ENCODE peak calls at places on chromosomes 6 and 20, in nine cellular contexts. J is PC-3, E is hepatocyte, S is GM23248, D is neural progenitor cell, M is HCT116, G is OCI-LY7, Y is SK-N-SH, X is MM.1S. T is an unnamed sample.

GRCh38 chr6:10962673-10963072 is 75.8 kb downstream of the SYCP2L start:
- DNase-seq in J (peak; percentile 58), E (peak; percentile 41), S (peak; percentile 87), D (no peak), M (no peak), G (no peak), Y (peak; percentile 23), X (peak; percentile 41), T (no peak)

GRCh38 chr20:40111282-40111681 is 577.8 kb downstream of the MAFB start:
- DNase-seq in J (no peak), E (no peak), S (no peak), D (no peak), M (no peak), G (no peak), Y (no peak), X (no peak), T (no peak)

GRCh38 chr6:116200619-116201249 is 53.1 kb downstream of the TSPYL4 start:
- DNase-seq in J (no peak), E (no peak), S (no peak), D (no peak), M (no peak), G (no peak), Y (no peak), X (no peak), T (no peak)

GRCh38 chr6:31882344-31882743 is 3.5 kb upstream of the SLC44A4 start:
- DNase-seq in J (no peak), E (no peak), S (peak; percentile 46), D (no peak), M (no peak), G (no peak), Y (no peak), X (no peak), T (no peak)

GRCh38 chr6:156719395-156719719 is 57.8 kb upstream of the ARID1B start:
- DNase-seq in J (no peak), E (peak; percentile 25), S (no peak), D (no peak), M (no peak), G (no peak), Y (no peak), X (no peak), T (no peak)

GRCh38 chr6:156943167-156943566 is 166.0 kb downstream of the ARID1B start:
- DNase-seq in J (no peak), E (no peak), S (peak; percentile 74), D (no peak), M (no peak), G (no peak), Y (no peak), X (no peak), T (no peak)

GRCh38 chr20:48722737-48723191 is 105.0 kb downstream of the PREX1 start:
- DNase-seq in J (peak; percentile 51), E (peak; percentile 32), S (peak; percentile 88), D (no peak), M (no peak), G (peak; percentile 18), Y (no peak), X (no peak), T (peak; percentile 18)

GRCh38 chr6:87806635-87807034 is 104.6 kb upstream of the AKIRIN2 start:
- DNase-seq in J (peak; percentile 25), E (no peak), S (no peak), D (no peak), M (no peak), G (no peak), Y (peak; percentile 43), X (no peak), T (no peak)

GRCh38 chr20:39716796-39717341 is 754.7 kb downstream of the DHX35 start:
- DNase-seq in J (no peak), E (no peak), S (peak; percentile 53), D (no peak), M (no peak), G (no peak), Y (no peak), X (no peak), T (no peak)

GRCh38 chr6:126650931-126651330 is 311.0 kb downstream of the CENPW start:
- DNase-seq in J (no peak), E (no peak), S (peak; percentile 44), D (no peak), M (no peak), G (no peak), Y (no peak), X (no peak), T (no peak)

GRCh38 chr6:86500035-86500434 is 437.3 kb upstream of the HTR1E start:
- DNase-seq in J (no peak), E (peak; percentile 31), S (no peak), D (no peak), M (no peak), G (no peak), Y (no peak), X (no peak), T (no peak)

GRCh38 chr20:53889411-53890148 is 180.8 kb downstream of the BCAS1 start:
- DNase-seq in J (no peak), E (no peak), S (no peak), D (no peak), M (no peak), G (no peak), Y (no peak), X (no peak), T (no peak)

GRCh38 chr6:40799296-40800020 is 212.3 kb upstream of the LRFN2 start:
- DNase-seq in J (no peak), E (no peak), S (no peak), D (no peak), M (no peak), G (no peak), Y (no peak), X (no peak), T (no peak)

GRCh38 chr20:17471606-17472187 is 59.5 kb downstream of the BFSP1 start:
- DNase-seq in J (no peak), E (no peak), S (no peak), D (no peak), M (no peak), G (no peak), Y (no peak), X (no peak), T (no peak)

GRCh38 chr6:63523630-63524029 is 48.6 kb upstream of the LOC128125822 start:
- DNase-seq in J (no peak), E (no peak), S (no peak), D (no peak), M (no peak), G (no peak), Y (no peak), X (no peak), T (no peak)

GRCh38 chr20:37225146-37225545 is 36.5 kb downstream of the GHRH start:
- DNase-seq in J (no peak), E (no peak), S (no peak), D (no peak), M (no peak), G (no peak), Y (no peak), X (no peak), T (no peak)

GRCh38 chr20:9945406-9945805 is 89.4 kb upstream of the ANKEF1 start:
- DNase-seq in J (peak; percentile 86), E (no peak), S (peak; percentile 32), D (peak; percentile 9), M (peak; percentile 57), G (no peak), Y (no peak), X (no peak), T (no peak)

GRCh38 chr6:168690271-168690670 is 249.3 kb downstream of the SMOC2 start:
- DNase-seq in J (no peak), E (no peak), S (no peak), D (no peak), M (no peak), G (no peak), Y (no peak), X (no peak), T (no peak)
- TF ChIP-seq EZH2phosphoT487 in J (no peak), E (no peak), S (no peak), D (no peak), M (no peak), G (no peak), Y (no peak), X (no peak), T (no peak)

DNA sequence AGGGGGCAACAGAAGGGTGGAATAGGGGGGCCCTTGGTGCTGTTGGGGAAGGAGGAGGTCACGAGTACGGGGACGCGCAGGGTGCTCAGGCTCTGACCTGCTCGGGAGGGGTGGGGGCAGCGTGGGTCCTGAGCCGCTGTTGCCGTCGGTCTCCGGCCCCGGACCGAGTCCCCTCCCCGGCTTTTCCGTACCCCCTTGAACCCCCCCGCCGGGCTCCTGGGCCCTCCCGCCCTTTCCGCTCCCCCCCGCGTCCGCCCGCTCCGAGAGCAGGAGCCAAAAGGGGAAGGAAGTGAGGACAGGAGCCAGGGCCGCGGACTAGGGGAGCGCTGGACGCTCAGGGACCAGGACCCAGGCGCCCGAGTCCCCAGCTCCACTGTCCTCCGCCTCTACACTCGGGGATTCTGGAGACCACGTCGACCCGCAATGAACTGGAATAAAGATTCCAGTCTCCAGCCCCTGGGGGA is at the start of gene RGL2:
- DNase-seq in J (peak; percentile 47), E (peak; percentile 77), S (peak; percentile 79), D (peak; percentile 60), M (no peak), G (peak; percentile 79), Y (peak; percentile 78), X (peak; percentile 67), T (peak; percentile 52)
- TF ChIP-seq EZH2phosphoT487 in J (no peak), E (no peak), S (no peak), D (no peak), M (no peak), G (no peak), Y (no peak), X (no peak), T (no peak)

DNA sequence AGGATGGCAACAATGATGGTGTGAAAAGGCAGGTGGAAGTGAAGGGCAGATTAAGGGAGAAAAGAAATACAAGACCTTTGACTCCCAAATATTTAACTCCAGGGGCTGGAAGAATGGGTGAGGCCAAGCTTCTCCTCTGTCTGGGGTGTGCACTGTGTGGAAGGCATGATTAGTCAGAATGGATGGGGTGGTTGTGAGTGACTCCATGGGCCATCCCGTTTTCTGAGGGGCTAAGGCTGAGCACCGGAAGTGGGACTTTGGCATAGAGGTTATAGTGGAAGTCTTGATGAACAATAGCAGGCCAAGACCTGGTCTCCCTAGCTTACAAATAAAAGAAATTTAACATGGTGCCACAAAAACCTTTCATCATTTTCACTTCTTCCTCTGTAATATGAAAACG is 12.1 kb downstream of the E2F3 start:
- DNase-seq in J (no peak), E (no peak), S (no peak), D (no peak), M (no peak), G (no peak), Y (no peak), X (no peak), T (no peak)
- TF ChIP-seq EZH2phosphoT487 in J (no peak), E (no peak), S (no peak), D (no peak), M (no peak), G (no peak), Y (no peak), X (no peak), T (no peak)

DNA sequence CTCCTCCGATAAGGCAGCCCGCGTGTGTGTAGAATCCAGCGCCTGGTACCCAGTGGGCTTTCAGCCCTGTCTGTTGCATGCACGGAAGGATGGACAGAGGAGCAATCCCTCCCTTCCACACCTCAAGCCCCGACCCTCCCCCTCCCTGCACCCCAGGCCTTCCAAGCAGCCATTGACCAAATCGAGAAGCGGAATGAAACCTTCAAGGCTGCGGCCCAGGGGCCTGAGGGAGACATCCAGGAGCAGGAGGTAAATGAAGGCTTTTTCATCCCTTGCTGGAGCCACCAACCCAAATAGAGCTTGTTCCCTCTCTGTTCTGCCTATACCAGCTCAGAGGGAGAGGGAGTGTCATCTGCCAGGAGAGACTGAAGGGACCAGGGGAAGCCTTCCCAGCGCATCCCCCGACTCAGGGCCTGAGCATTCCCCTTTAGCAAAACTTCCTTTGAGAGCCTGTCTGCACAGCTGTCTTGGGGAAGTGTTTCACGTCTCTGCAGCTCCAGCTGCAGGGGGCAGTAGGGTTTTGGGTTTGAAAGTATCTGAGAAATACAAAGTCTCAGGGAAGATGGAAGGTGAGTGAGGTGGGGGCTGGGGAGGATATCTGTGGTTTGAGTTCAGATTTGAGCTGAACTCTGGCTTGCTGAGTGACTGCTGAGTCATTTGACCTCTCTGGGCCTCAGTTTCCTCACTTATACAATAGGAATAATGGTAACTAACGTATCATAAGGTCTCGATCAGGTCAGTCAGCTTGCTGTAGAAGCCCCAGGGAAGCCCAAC is 16.1 kb downstream of the FGD2 start:
- DNase-seq in J (peak; percentile 75), E (peak; percentile 42), S (peak; percentile 60), D (peak; percentile 73), M (no peak), G (peak; percentile 45), Y (no peak), X (peak; percentile 65), T (peak; percentile 76)
- TF ChIP-seq EZH2phosphoT487 in J (no peak), E (no peak), S (no peak), D (no peak), M (no peak), G (no peak), Y (no peak), X (no peak), T (no peak)